ENCODE peak calls at places on chromosomes 2 and 18, in seven cellular contexts. One of them, this sample, is unnamed.

GRCh38 chr2:61750624-61751023 is 103.2 kb downstream of the FAM161A start:
- DNase-seq in left kidney: no peak
- DNase-seq in neural crest cell: no peak
- DNase-seq in cerebellum: no peak
- DNase-seq in stimulated activated naive CD4-positive, alpha-beta T cell treated with Interleukin-2 at 50 U/mL for 16 hours: no peak
- DNase-seq in psoas muscle: no peak
- DNase-seq in K562: no peak
- DNase-seq in this sample: no peak

GRCh38 chr2:189261431-189261841 is 81.9 kb upstream of the COL5A2 start:
- DNase-seq in left kidney: peak
- DNase-seq in neural crest cell: no peak
- DNase-seq in cerebellum: no peak
- DNase-seq in stimulated activated naive CD4-positive, alpha-beta T cell treated with Interleukin-2 at 50 U/mL for 16 hours: no peak
- DNase-seq in psoas muscle: no peak
- DNase-seq in K562: no peak
- DNase-seq in this sample: no peak

GRCh38 chr2:131552886-131553285 is 25.2 kb downstream of the CCDC74A start:
- DNase-seq in left kidney: no peak
- DNase-seq in neural crest cell: no peak
- DNase-seq in cerebellum: no peak
- DNase-seq in stimulated activated naive CD4-positive, alpha-beta T cell treated with Interleukin-2 at 50 U/mL for 16 hours: no peak
- DNase-seq in psoas muscle: no peak
- DNase-seq in K562: no peak
- DNase-seq in this sample: no peak

GRCh38 chr18:34493099-34493544 is 217.0 kb upstream of the DTNA start:
- DNase-seq in left kidney: peak
- DNase-seq in neural crest cell: peak
- DNase-seq in cerebellum: peak
- DNase-seq in stimulated activated naive CD4-positive, alpha-beta T cell treated with Interleukin-2 at 50 U/mL for 16 hours: no peak
- DNase-seq in psoas muscle: peak
- DNase-seq in K562: no peak
- DNase-seq in this sample: peak

GRCh38 chr2:237671466-237672173 is 44.2 kb downstream of the LRRFIP1 start:
- DNase-seq in left kidney: no peak
- DNase-seq in neural crest cell: no peak
- DNase-seq in cerebellum: no peak
- DNase-seq in stimulated activated naive CD4-positive, alpha-beta T cell treated with Interleukin-2 at 50 U/mL for 16 hours: no peak
- DNase-seq in psoas muscle: no peak
- DNase-seq in K562: no peak
- DNase-seq in this sample: no peak

GRCh38 chr2:137969418-137969765 is 5.1 kb downstream of the HNMT start:
- DNase-seq in left kidney: no peak
- DNase-seq in neural crest cell: no peak
- DNase-seq in cerebellum: peak
- DNase-seq in stimulated activated naive CD4-positive, alpha-beta T cell treated with Interleukin-2 at 50 U/mL for 16 hours: no peak
- DNase-seq in psoas muscle: no peak
- DNase-seq in K562: no peak
- DNase-seq in this sample: no peak

GRCh38 chr2:36380624-36381481 is 25.3 kb downstream of the CRIM1 start:
- DNase-seq in left kidney: peak
- DNase-seq in neural crest cell: no peak
- DNase-seq in cerebellum: no peak
- DNase-seq in stimulated activated naive CD4-positive, alpha-beta T cell treated with Interleukin-2 at 50 U/mL for 16 hours: no peak
- DNase-seq in psoas muscle: peak
- DNase-seq in K562: no peak
- DNase-seq in this sample: no peak

GRCh38 chr2:16625201-16625729 is 40.4 kb downstream of the CYRIA start:
- DNase-seq in left kidney: peak
- DNase-seq in neural crest cell: no peak
- DNase-seq in cerebellum: no peak
- DNase-seq in stimulated activated naive CD4-positive, alpha-beta T cell treated with Interleukin-2 at 50 U/mL for 16 hours: no peak
- DNase-seq in psoas muscle: peak
- DNase-seq in K562: peak
- DNase-seq in this sample: peak

GRCh38 chr2:173606619-173607305 is 252.1 kb downstream of the CDCA7 start:
- DNase-seq in left kidney: no peak
- DNase-seq in neural crest cell: no peak
- DNase-seq in cerebellum: no peak
- DNase-seq in stimulated activated naive CD4-positive, alpha-beta T cell treated with Interleukin-2 at 50 U/mL for 16 hours: no peak
- DNase-seq in psoas muscle: no peak
- DNase-seq in K562: no peak
- DNase-seq in this sample: no peak

GRCh38 chr2:109185801-109186570 is 57.0 kb downstream of the SH3RF3 start:
- DNase-seq in left kidney: no peak
- DNase-seq in neural crest cell: no peak
- DNase-seq in cerebellum: no peak
- DNase-seq in stimulated activated naive CD4-positive, alpha-beta T cell treated with Interleukin-2 at 50 U/mL for 16 hours: no peak
- DNase-seq in psoas muscle: peak
- DNase-seq in K562: no peak
- DNase-seq in this sample: peak

GRCh38 chr2:117888897-117889296 is 74.4 kb downstream of the DDX18 start:
- DNase-seq in left kidney: no peak
- DNase-seq in neural crest cell: no peak
- DNase-seq in cerebellum: no peak
- DNase-seq in stimulated activated naive CD4-positive, alpha-beta T cell treated with Interleukin-2 at 50 U/mL for 16 hours: no peak
- DNase-seq in psoas muscle: no peak
- DNase-seq in K562: no peak
- DNase-seq in this sample: no peak

GRCh38 chr2:133937669-133938068 is 316.2 kb upstream of the MGAT5 start:
- DNase-seq in left kidney: no peak
- DNase-seq in neural crest cell: no peak
- DNase-seq in cerebellum: no peak
- DNase-seq in stimulated activated naive CD4-positive, alpha-beta T cell treated with Interleukin-2 at 50 U/mL for 16 hours: no peak
- DNase-seq in psoas muscle: no peak
- DNase-seq in K562: no peak
- DNase-seq in this sample: no peak

GRCh38 chr2:28495551-28496284 is at the start of gene PLB1:
- DNase-seq in left kidney: no peak
- DNase-seq in neural crest cell: no peak
- DNase-seq in cerebellum: no peak
- DNase-seq in stimulated activated naive CD4-positive, alpha-beta T cell treated with Interleukin-2 at 50 U/mL for 16 hours: no peak
- DNase-seq in psoas muscle: no peak
- DNase-seq in K562: no peak
- DNase-seq in this sample: no peak

GRCh38 chr2:222440670-222441422 is 16.5 kb downstream of the SGPP2 start:
- DNase-seq in left kidney: peak
- DNase-seq in neural crest cell: no peak
- DNase-seq in cerebellum: no peak
- DNase-seq in stimulated activated naive CD4-positive, alpha-beta T cell treated with Interleukin-2 at 50 U/mL for 16 hours: no peak
- DNase-seq in psoas muscle: no peak
- DNase-seq in K562: no peak
- DNase-seq in this sample: no peak

GRCh38 chr2:46296216-46296839 is 879 bp upstream of the EPAS1 start:
- DNase-seq in left kidney: no peak
- DNase-seq in neural crest cell: no peak
- DNase-seq in cerebellum: no peak
- DNase-seq in stimulated activated naive CD4-positive, alpha-beta T cell treated with Interleukin-2 at 50 U/mL for 16 hours: no peak
- DNase-seq in psoas muscle: peak
- DNase-seq in K562: no peak
- DNase-seq in this sample: peak

GRCh38 chr18:52060612-52061259 is 279.3 kb upstream of the DCC start:
- DNase-seq in left kidney: peak
- DNase-seq in neural crest cell: no peak
- DNase-seq in cerebellum: no peak
- DNase-seq in stimulated activated naive CD4-positive, alpha-beta T cell treated with Interleukin-2 at 50 U/mL for 16 hours: no peak
- DNase-seq in psoas muscle: no peak
- DNase-seq in K562: no peak
- DNase-seq in this sample: no peak

GRCh38 chr18:10017048-10017447 is 103.2 kb downstream of the VAPA start:
- DNase-seq in left kidney: no peak
- DNase-seq in neural crest cell: no peak
- DNase-seq in cerebellum: no peak
- DNase-seq in stimulated activated naive CD4-positive, alpha-beta T cell treated with Interleukin-2 at 50 U/mL for 16 hours: no peak
- DNase-seq in psoas muscle: no peak
- DNase-seq in K562: no peak
- DNase-seq in this sample: no peak

GRCh38 chr2:56008661-56009411 is 85.3 kb upstream of the EFEMP1 start:
- DNase-seq in left kidney: peak
- DNase-seq in neural crest cell: peak
- DNase-seq in cerebellum: no peak
- DNase-seq in stimulated activated naive CD4-positive, alpha-beta T cell treated with Interleukin-2 at 50 U/mL for 16 hours: no peak
- DNase-seq in psoas muscle: peak
- DNase-seq in K562: no peak
- DNase-seq in this sample: peak

GRCh38 chr2:143623270-143623669 is 494.1 kb downstream of the ARHGAP15 start:
- DNase-seq in left kidney: no peak
- DNase-seq in neural crest cell: no peak
- DNase-seq in cerebellum: no peak
- DNase-seq in stimulated activated naive CD4-positive, alpha-beta T cell treated with Interleukin-2 at 50 U/mL for 16 hours: no peak
- DNase-seq in psoas muscle: no peak
- DNase-seq in K562: peak
- DNase-seq in this sample: no peak

GRCh38 chr18:11124054-11124453 is 25.3 kb downstream of the PIEZO2 start:
- DNase-seq in left kidney: no peak
- DNase-seq in neural crest cell: no peak
- DNase-seq in cerebellum: no peak
- DNase-seq in stimulated activated naive CD4-positive, alpha-beta T cell treated with Interleukin-2 at 50 U/mL for 16 hours: no peak
- DNase-seq in psoas muscle: no peak
- DNase-seq in K562: no peak
- DNase-seq in this sample: no peak

GRCh38 chr2:51344886-51345285 is 313.0 kb upstream of the NRXN1 start:
- DNase-seq in left kidney: no peak
- DNase-seq in neural crest cell: no peak
- DNase-seq in cerebellum: no peak
- DNase-seq in stimulated activated naive CD4-positive, alpha-beta T cell treated with Interleukin-2 at 50 U/mL for 16 hours: no peak
- DNase-seq in psoas muscle: no peak
- DNase-seq in K562: no peak
- DNase-seq in this sample: no peak

GRCh38 chr2:45380131-45380836 is 230.8 kb downstream of the SRBD1 start:
- DNase-seq in left kidney: no peak
- DNase-seq in neural crest cell: no peak
- DNase-seq in cerebellum: no peak
- DNase-seq in stimulated activated naive CD4-positive, alpha-beta T cell treated with Interleukin-2 at 50 U/mL for 16 hours: no peak
- DNase-seq in psoas muscle: no peak
- DNase-seq in K562: no peak
- DNase-seq in this sample: no peak

GRCh38 chr18:79400591-79401381 is 5.1 kb downstream of the NFATC1 start:
- DNase-seq in left kidney: no peak
- DNase-seq in neural crest cell: no peak
- DNase-seq in cerebellum: no peak
- DNase-seq in stimulated activated naive CD4-positive, alpha-beta T cell treated with Interleukin-2 at 50 U/mL for 16 hours: peak
- DNase-seq in psoas muscle: peak
- DNase-seq in K562: no peak
- DNase-seq in this sample: peak

GRCh38 chr2:232502901-232503791 is 15.5 kb upstream of the ECEL1 start:
- DNase-seq in left kidney: peak
- DNase-seq in neural crest cell: peak
- DNase-seq in cerebellum: peak
- DNase-seq in stimulated activated naive CD4-positive, alpha-beta T cell treated with Interleukin-2 at 50 U/mL for 16 hours: peak
- DNase-seq in psoas muscle: no peak
- DNase-seq in K562: peak
- DNase-seq in this sample: no peak

GRCh38 chr2:118853647-118854367 is 6.4 kb upstream of the EN1 start:
- DNase-seq in left kidney: peak
- DNase-seq in neural crest cell: no peak
- DNase-seq in cerebellum: no peak
- DNase-seq in stimulated activated naive CD4-positive, alpha-beta T cell treated with Interleukin-2 at 50 U/mL for 16 hours: no peak
- DNase-seq in psoas muscle: peak
- DNase-seq in K562: no peak
- DNase-seq in this sample: no peak

GRCh38 chr2:216776076-216776726 is 80.9 kb upstream of the IGFBP5 start:
- DNase-seq in left kidney: peak
- DNase-seq in neural crest cell: no peak
- DNase-seq in cerebellum: no peak
- DNase-seq in stimulated activated naive CD4-positive, alpha-beta T cell treated with Interleukin-2 at 50 U/mL for 16 hours: no peak
- DNase-seq in psoas muscle: no peak
- DNase-seq in K562: peak
- DNase-seq in this sample: no peak

GRCh38 chr2:42876280-42876840 is 84.0 kb upstream of the HAAO start:
- DNase-seq in left kidney: no peak
- DNase-seq in neural crest cell: no peak
- DNase-seq in cerebellum: no peak
- DNase-seq in stimulated activated naive CD4-positive, alpha-beta T cell treated with Interleukin-2 at 50 U/mL for 16 hours: no peak
- DNase-seq in psoas muscle: no peak
- DNase-seq in K562: no peak
- DNase-seq in this sample: no peak

GRCh38 chr2:735670-736218 is 58.5 kb upstream of the TMEM18 start:
- DNase-seq in left kidney: no peak
- DNase-seq in neural crest cell: no peak
- DNase-seq in cerebellum: no peak
- DNase-seq in stimulated activated naive CD4-positive, alpha-beta T cell treated with Interleukin-2 at 50 U/mL for 16 hours: no peak
- DNase-seq in psoas muscle: no peak
- DNase-seq in K562: no peak
- DNase-seq in this sample: no peak

GRCh38 chr2:73297586-73297985 is 4.2 kb upstream of the EGR4 start:
- DNase-seq in left kidney: no peak
- DNase-seq in neural crest cell: no peak
- DNase-seq in cerebellum: no peak
- DNase-seq in stimulated activated naive CD4-positive, alpha-beta T cell treated with Interleukin-2 at 50 U/mL for 16 hours: no peak
- DNase-seq in psoas muscle: no peak
- DNase-seq in K562: no peak
- DNase-seq in this sample: no peak

GRCh38 chr2:38600242-38600891 is 2.4 kb downstream of the HNRNPLL start:
- DNase-seq in left kidney: peak
- DNase-seq in neural crest cell: no peak
- DNase-seq in cerebellum: no peak
- DNase-seq in stimulated activated naive CD4-positive, alpha-beta T cell treated with Interleukin-2 at 50 U/mL for 16 hours: peak
- DNase-seq in psoas muscle: no peak
- DNase-seq in K562: peak
- DNase-seq in this sample: no peak

This sample was measured in heart left ventricle.